ENCODE peak calls at places on chromosomes 6 and 20, in five cellular contexts. B is T-cell, K is cardiac muscle cell, L is HEK293T, A is kidney glomerular epithelial cell. P is an unnamed sample.

GRCh38 chr20:44738779-44739477 is 6.7 kb upstream of the KCNK15 start:
- DNase-seq in L (peak; percentile 89), B (peak; percentile 14), K (peak; percentile 85), A (peak; percentile 35), P (peak; percentile 64)

GRCh38 chr6:157139054-157139708 is 184.1 kb downstream of the TMEM242 start:
- DNase-seq in K (no peak), A (no peak), L (peak; percentile 64), B (no peak), P (no peak)

GRCh38 chr6:15449001-15449400 is 203.1 kb downstream of the JARID2 start:
- DNase-seq in L (no peak), B (no peak), K (no peak), A (no peak), P (no peak)

GRCh38 chr6:37324131-37325033 is 29.4 kb upstream of the RNF8 start:
- DNase-seq in K (no peak), B (no peak), A (no peak), L (no peak), P (no peak)

GRCh38 chr6:116847234-116847633 is 18.4 kb upstream of the GPRC6A start:
- DNase-seq in A (peak; percentile 39), L (peak; percentile 54), K (peak; percentile 54), B (no peak), P (no peak)

GRCh38 chr6:153043719-153044118 is 41.2 kb upstream of the MTRF1L start:
- DNase-seq in L (no peak), A (no peak), K (no peak), B (no peak), P (peak; percentile 51)

GRCh38 chr6:128463942-128464341 is 56.5 kb downstream of the PTPRK start:
- DNase-seq in B (no peak), K (peak; percentile 53), L (no peak), A (peak; percentile 24), P (no peak)

GRCh38 chr6:146850238-146850896 is 251.6 kb downstream of the ADGB start:
- DNase-seq in L (no peak), B (no peak), A (peak; percentile 85), K (peak; percentile 80), P (no peak)

GRCh38 chr6:122809671-122810070 is 20.6 kb downstream of the SMPDL3A start:
- DNase-seq in K (no peak), A (no peak), B (no peak), L (no peak), P (no peak)

GRCh38 chr6:91276315-91276714 is 689.4 kb upstream of the MAP3K7 start:
- DNase-seq in B (no peak), L (peak; percentile 40), K (no peak), A (peak; percentile 19), P (no peak)

GRCh38 chr20:25090492-25091429 is 8.8 kb upstream of the VSX1 start:
- DNase-seq in A (no peak), L (no peak), K (no peak), B (peak; percentile 82), P (no peak)

GRCh38 chr6:163668061-163668426 is 253.5 kb downstream of the QKI start:
- DNase-seq in A (no peak), B (no peak), L (no peak), K (no peak), P (no peak)

GRCh38 chr6:80527552-80528052 is 421.1 kb downstream of the BCKDHB start:
- DNase-seq in A (no peak), L (no peak), K (no peak), B (no peak), P (no peak)

GRCh38 chr6:36118550-36119107 is 11.7 kb upstream of the MAPK13 start:
- DNase-seq in L (no peak), B (peak; percentile 75), A (no peak), K (no peak), P (no peak)

GRCh38 chr6:88725111-88725711 is 238.2 kb downstream of the RNGTT start:
- DNase-seq in B (no peak), K (peak; percentile 74), L (peak; percentile 23), A (peak; percentile 39), P (no peak)

GRCh38 chr20:10463622-10464021 is 28.5 kb downstream of the SLX4IP start:
- DNase-seq in K (no peak), L (no peak), B (no peak), A (no peak), P (no peak)

GRCh38 chr6:1987640-1988039 is 257.8 kb downstream of the GMDS start:
- DNase-seq in L (no peak), B (no peak), A (no peak), K (peak; percentile 41), P (no peak)

GRCh38 chr6:39225946-39226437 is 3.3 kb downstream of the KCNK5 start:
- DNase-seq in B (peak; percentile 21), L (no peak), K (no peak), A (no peak), P (no peak)

GRCh38 chr6:41713650-41714291 is 21.6 kb downstream of the TFEB start:
- DNase-seq in B (no peak), L (no peak), K (no peak), A (no peak), P (peak; percentile 53)

P was measured in pancreas.